ENCODE peak calls at places on chromosomes 12 and 14, in five cellular contexts. One of them, this sample, is unnamed.

GRCh38 chr12:88737838-88738472 is 157.7 kb upstream of the KITLG start:
- DNase-seq in fibroblast of the aortic adventitia: no peak
- DNase-seq in DMS153: no peak
- DNase-seq in AG08396: no peak
- DNase-seq in activated CD4-positive, alpha-beta T cell treated with anti-CD3 and anti-CD28 coated beads for 48 hours: no peak
- DNase-seq in this sample: no peak

GRCh38 chr12:121124402-121125109 is 8.1 kb upstream of the P2RX7 start:
- DNase-seq in fibroblast of the aortic adventitia: peak; percentile 66
- DNase-seq in DMS153: no peak
- DNase-seq in AG08396: peak; percentile 80
- DNase-seq in activated CD4-positive, alpha-beta T cell treated with anti-CD3 and anti-CD28 coated beads for 48 hours: peak; percentile 35
- DNase-seq in this sample: peak; percentile 72

GRCh38 chr14:83257466-83258439 is 1724.1 kb upstream of the SEL1L start:
- DNase-seq in fibroblast of the aortic adventitia: no peak
- DNase-seq in DMS153: no peak
- DNase-seq in AG08396: no peak
- DNase-seq in activated CD4-positive, alpha-beta T cell treated with anti-CD3 and anti-CD28 coated beads for 48 hours: no peak
- DNase-seq in this sample: no peak

GRCh38 chr12:128083132-128083729 is 183.7 kb upstream of the TMEM132C start:
- DNase-seq in fibroblast of the aortic adventitia: no peak
- DNase-seq in DMS153: no peak
- DNase-seq in AG08396: no peak
- DNase-seq in activated CD4-positive, alpha-beta T cell treated with anti-CD3 and anti-CD28 coated beads for 48 hours: no peak
- DNase-seq in this sample: no peak

GRCh38 chr14:73342670-73343069 is 105.4 kb downstream of the PAPLN start:
- DNase-seq in fibroblast of the aortic adventitia: no peak
- DNase-seq in DMS153: no peak
- DNase-seq in AG08396: no peak
- DNase-seq in activated CD4-positive, alpha-beta T cell treated with anti-CD3 and anti-CD28 coated beads for 48 hours: no peak
- DNase-seq in this sample: no peak

GRCh38 chr14:100246809-100247428 is 8.0 kb downstream of the YY1 start:
- DNase-seq in fibroblast of the aortic adventitia: peak; percentile 37
- DNase-seq in DMS153: peak; percentile 1
- DNase-seq in AG08396: peak; percentile 27
- DNase-seq in activated CD4-positive, alpha-beta T cell treated with anti-CD3 and anti-CD28 coated beads for 48 hours: no peak
- DNase-seq in this sample: peak; percentile 48

GRCh38 chr12:101221301-101221700 is 11.3 kb upstream of the SLC5A8 start:
- DNase-seq in fibroblast of the aortic adventitia: no peak
- DNase-seq in DMS153: no peak
- DNase-seq in AG08396: no peak
- DNase-seq in activated CD4-positive, alpha-beta T cell treated with anti-CD3 and anti-CD28 coated beads for 48 hours: no peak
- DNase-seq in this sample: no peak

GRCh38 chr12:111103583-111103982 is 183.2 kb upstream of the MYL2 start:
- DNase-seq in fibroblast of the aortic adventitia: no peak
- DNase-seq in DMS153: no peak
- DNase-seq in AG08396: no peak
- DNase-seq in activated CD4-positive, alpha-beta T cell treated with anti-CD3 and anti-CD28 coated beads for 48 hours: no peak
- DNase-seq in this sample: no peak

GRCh38 chr14:23624830-23625404 is 11.2 kb upstream of the DHRS2 start:
- DNase-seq in fibroblast of the aortic adventitia: no peak
- DNase-seq in DMS153: no peak
- DNase-seq in AG08396: no peak
- DNase-seq in activated CD4-positive, alpha-beta T cell treated with anti-CD3 and anti-CD28 coated beads for 48 hours: no peak
- DNase-seq in this sample: no peak

GRCh38 chr12:69610729-69611128 is at the start of gene LRRC10:
- DNase-seq in fibroblast of the aortic adventitia: no peak
- DNase-seq in DMS153: no peak
- DNase-seq in AG08396: no peak
- DNase-seq in activated CD4-positive, alpha-beta T cell treated with anti-CD3 and anti-CD28 coated beads for 48 hours: no peak
- DNase-seq in this sample: no peak

GRCh38 chr12:43921666-43922337 is 85.9 kb downstream of the TMEM117 start:
- DNase-seq in fibroblast of the aortic adventitia: peak; percentile 28
- DNase-seq in DMS153: no peak
- DNase-seq in AG08396: peak; percentile 48
- DNase-seq in activated CD4-positive, alpha-beta T cell treated with anti-CD3 and anti-CD28 coated beads for 48 hours: no peak
- DNase-seq in this sample: peak; percentile 53

GRCh38 chr12:4274960-4275868 is 1.7 kb downstream of the CCND2 start:
- DNase-seq in fibroblast of the aortic adventitia: peak; percentile 39
- DNase-seq in DMS153: no peak
- DNase-seq in AG08396: peak; percentile 31
- DNase-seq in activated CD4-positive, alpha-beta T cell treated with anti-CD3 and anti-CD28 coated beads for 48 hours: peak; percentile 34
- DNase-seq in this sample: peak; percentile 49

GRCh38 chr12:122336015-122336946 is 70.0 kb upstream of the VPS33A start:
- DNase-seq in fibroblast of the aortic adventitia: peak; percentile 40
- DNase-seq in DMS153: no peak
- DNase-seq in AG08396: peak; percentile 28
- DNase-seq in activated CD4-positive, alpha-beta T cell treated with anti-CD3 and anti-CD28 coated beads for 48 hours: peak; percentile 64
- DNase-seq in this sample: peak; percentile 63

GRCh38 chr14:43938588-43939281 is 568.3 kb downstream of the FSCB start:
- DNase-seq in fibroblast of the aortic adventitia: no peak
- DNase-seq in DMS153: no peak
- DNase-seq in AG08396: no peak
- DNase-seq in activated CD4-positive, alpha-beta T cell treated with anti-CD3 and anti-CD28 coated beads for 48 hours: no peak
- DNase-seq in this sample: no peak